ENCODE peak calls at places on chromosomes 3 and 15, in nine cellular contexts. Y is heart right ventricle, R is PC-3, B is progenitor cell of endocrine pancreas, O is AG04450, A is adrenal gland, M is tibial nerve, G is fibroblast of pulmonary artery, K is IMR-90. J is an unnamed sample.

GRCh38 chr3:72818092-72818721 is 30.0 kb downstream of the SHQ1 start:
- DNase-seq in A (no peak), O (no peak), K (peak), Y (no peak), M (peak), R (peak), B (no peak), G (peak), J (no peak)

GRCh38 chr3:69182588-69183299 is 60.3 kb upstream of the LMOD3 start:
- DNase-seq in K (peak), R (no peak), G (peak), B (no peak), A (no peak), M (no peak), O (peak), Y (no peak), J (no peak)

GRCh38 chr15:28026221-28026620 is 72.9 kb downstream of the OCA2 start:
- DNase-seq in B (no peak), A (no peak), R (no peak), G (no peak), O (no peak), M (no peak), Y (no peak), K (no peak), J (no peak)

GRCh38 chr3:189132125-189132744 is 39.5 kb upstream of the TPRG1 start:
- DNase-seq in R (peak), Y (peak), O (peak), A (peak), G (peak), B (no peak), K (peak), M (peak), J (peak)

GRCh38 chr15:42727740-42728355 is 9.1 kb downstream of the CDAN1 start:
- DNase-seq in B (no peak), O (no peak), Y (no peak), K (no peak), R (no peak), M (no peak), A (no peak), G (no peak), J (no peak)

GRCh38 chr3:157755254-157755653 is 252.0 kb upstream of the VEPH1 start:
- DNase-seq in M (no peak), K (no peak), G (peak), Y (no peak), O (no peak), A (no peak), R (peak), B (no peak), J (no peak)

GRCh38 chr3:51311055-51311454 is 74.0 kb upstream of the MANF start:
- DNase-seq in K (peak), M (no peak), A (no peak), O (peak), R (peak), Y (no peak), B (no peak), G (peak), J (no peak)

GRCh38 chr3:46934508-46935167 is 41.9 kb downstream of the CCDC12 start:
- DNase-seq in G (peak), R (peak), K (no peak), A (peak), M (no peak), B (no peak), O (no peak), Y (peak), J (no peak)

GRCh38 chr3:156948402-156949210 is 122.5 kb downstream of the LEKR1 start:
- DNase-seq in O (no peak), Y (no peak), K (no peak), G (no peak), A (no peak), M (no peak), B (no peak), R (no peak), J (no peak)

GRCh38 chr3:55322649-55323048 is 164.5 kb downstream of the WNT5A start:
- DNase-seq in Y (no peak), A (no peak), R (no peak), M (no peak), B (no peak), O (no peak), G (no peak), K (no peak), J (no peak)

GRCh38 chr15:79209690-79210089 is 72.8 kb upstream of the ANKRD34C start:
- DNase-seq in Y (no peak), B (peak), K (no peak), R (no peak), M (no peak), G (no peak), A (no peak), O (no peak), J (no peak)

GRCh38 chr3:195467641-195468390 is 25.0 kb upstream of the ACAP2 start:
- DNase-seq in B (no peak), A (no peak), Y (no peak), R (no peak), O (no peak), M (no peak), G (peak), K (peak), J (no peak)

GRCh38 chr3:195133462-195133861 is 137.5 kb downstream of the XXYLT1 start:
- DNase-seq in A (no peak), O (peak), Y (no peak), B (no peak), M (no peak), K (peak), G (peak), R (no peak), J (no peak)

GRCh38 chr15:34038023-34038403 is 991 bp downstream of the AVEN start:
- DNase-seq in M (peak), A (no peak), B (no peak), K (no peak), G (no peak), O (no peak), R (no peak), Y (no peak), J (no peak)

GRCh38 chr15:74667973-74668372 is 27.9 kb downstream of the EDC3 start:
- DNase-seq in G (no peak), O (no peak), M (no peak), B (no peak), K (no peak), A (no peak), Y (no peak), R (no peak), J (no peak)

GRCh38 chr15:66753687-66754377 is 51.8 kb downstream of the SMAD6 start:
- DNase-seq in B (no peak), A (no peak), K (no peak), G (no peak), Y (no peak), O (no peak), M (no peak), R (no peak), J (no peak)

GRCh38 chr15:70902105-70902504 is 9.5 kb downstream of the LRRC49 start:
- DNase-seq in K (peak), Y (no peak), B (no peak), O (peak), R (peak), A (no peak), G (peak), M (no peak), J (no peak)

GRCh38 chr3:184796551-184796950 is 15.4 kb upstream of the VPS8 start:
- DNase-seq in K (no peak), M (no peak), B (no peak), O (no peak), G (no peak), Y (no peak), R (no peak), A (no peak), J (no peak)

GRCh38 chr3:62737449-62737848 is 137.8 kb downstream of the CADPS start:
- DNase-seq in B (no peak), O (no peak), R (no peak), G (no peak), Y (no peak), A (no peak), M (no peak), K (no peak), J (no peak)

GRCh38 chr3:37745921-37746320 is 115.8 kb upstream of the CTDSPL start:
- DNase-seq in M (no peak), O (no peak), A (no peak), G (no peak), K (no peak), B (no peak), R (no peak), Y (no peak), J (no peak)

GRCh38 chr3:49869525-49870126 is at the start of gene CAMKV:
- DNase-seq in Y (no peak), R (no peak), A (no peak), O (no peak), G (no peak), M (no peak), K (no peak), B (no peak), J (no peak)

GRCh38 chr3:71064976-71065763 is 518.4 kb downstream of the FOXP1 start:
- DNase-seq in Y (peak), R (peak), G (peak), A (peak), M (peak), O (no peak), B (peak), K (peak), J (no peak)

DNA sequence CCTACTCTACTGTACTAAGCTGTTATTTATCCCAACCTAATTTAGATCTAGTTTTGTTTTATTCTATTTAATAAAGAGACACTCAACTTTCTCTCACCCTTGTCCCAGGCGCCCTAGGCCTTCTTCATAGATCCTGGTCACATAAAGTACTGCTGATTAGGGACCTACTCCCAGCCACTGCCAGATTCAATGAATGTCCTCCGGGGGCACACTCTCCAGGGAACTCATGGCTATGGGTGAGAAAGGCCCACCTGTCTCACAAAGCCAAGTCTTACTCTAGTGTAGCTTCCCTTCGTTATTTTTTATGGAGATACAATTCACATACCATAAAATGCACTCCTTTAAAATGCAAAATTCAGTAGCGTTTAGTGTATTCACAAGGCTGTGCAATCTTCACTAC is 87.9 kb downstream of the ADCY5 start:
- DNase-seq in R (no peak), O (no peak), G (no peak), M (no peak), K (no peak), Y (no peak), A (no peak), B (no peak), J (no peak)
- TF ChIP-seq CTCF in R (peak), O (peak), G (no peak), M (no peak), K (no peak), Y (no peak), A (no peak), B (peak), J (no peak)

DNA sequence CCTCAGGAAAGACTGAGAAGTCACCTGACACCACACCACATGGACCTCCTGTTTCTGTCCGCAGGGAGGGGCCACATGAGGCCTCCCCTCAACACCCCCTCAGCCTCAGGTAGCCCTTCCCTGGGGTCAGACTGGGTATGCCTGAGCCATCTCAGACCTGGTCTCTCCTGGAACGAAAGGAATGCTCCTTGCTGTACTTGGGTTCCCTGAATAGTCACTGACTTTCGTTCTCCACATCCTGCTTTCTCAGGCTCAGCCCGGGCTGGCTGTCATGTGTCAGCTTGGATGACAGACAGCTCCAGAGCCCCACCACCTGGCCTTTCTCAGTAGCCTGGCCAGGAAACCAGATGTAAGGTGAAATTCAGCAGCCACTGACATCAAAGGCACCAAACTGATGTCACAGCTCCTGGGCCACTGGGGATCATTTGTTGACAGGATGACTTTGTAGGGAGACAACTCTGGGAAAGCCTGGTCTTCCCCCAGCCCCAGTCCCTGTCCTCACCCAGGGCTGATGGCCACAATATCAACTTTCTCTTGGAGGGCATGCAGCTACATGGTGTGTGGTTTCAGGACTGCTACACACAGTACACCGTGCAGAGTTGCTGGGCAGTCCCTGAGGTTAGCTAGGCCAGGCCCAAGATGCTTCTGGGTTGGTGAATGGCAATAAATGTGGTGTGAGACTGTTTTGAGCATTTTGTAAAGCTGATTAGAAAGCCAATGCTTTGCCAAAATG is 141.4 kb upstream of the MRPS22 start:
- DNase-seq in B (no peak), O (no peak), A (no peak), R (peak), G (no peak), M (no peak), K (no peak), Y (peak), J (no peak)
- TF ChIP-seq CTCF in B (no peak), O (no peak), A (no peak), R (peak), G (no peak), M (no peak), K (no peak), Y (no peak), J (no peak)

GRCh38 chr3:45048244-45048643 is 22.1 kb downstream of the CLEC3B start:
- DNase-seq in A (no peak), M (no peak), Y (no peak), G (no peak), K (peak), B (no peak), R (no peak), O (no peak), J (no peak)

GRCh38 chr3:45041666-45042065 is 15.6 kb downstream of the CLEC3B start:
- DNase-seq in K (no peak), B (no peak), A (no peak), R (no peak), Y (no peak), G (no peak), O (no peak), M (no peak), J (no peak)

GRCh38 chr3:45042162-45042561 is 16.1 kb downstream of the CLEC3B start:
- DNase-seq in R (no peak), A (no peak), M (no peak), Y (no peak), G (no peak), O (no peak), K (no peak), B (no peak), J (no peak)

GRCh38 chr3:45038096-45038455 is 12.0 kb downstream of the CLEC3B start:
- DNase-seq in O (no peak), A (no peak), R (no peak), Y (no peak), M (no peak), K (no peak), G (no peak), B (no peak), J (no peak)

GRCh38 chr3:45043715-45044299 is 17.7 kb downstream of the CLEC3B start:
- DNase-seq in M (no peak), K (peak), R (peak), A (no peak), Y (no peak), O (peak), G (peak), B (no peak), J (no peak)
- TF ChIP-seq CTCF in M (no peak), K (peak), R (peak), A (no peak), Y (no peak), O (peak), G (peak), B (no peak), J (no peak)

GRCh38 chr3:186160691-186161243 is 51.9 kb upstream of the ETV5 start:
- DNase-seq in A (no peak), B (no peak), Y (no peak), R (no peak), M (no peak), O (no peak), K (no peak), G (peak), J (no peak)

GRCh38 chr3:186164696-186165095 is 55.8 kb upstream of the ETV5 start:
- DNase-seq in A (no peak), O (no peak), M (no peak), B (no peak), G (no peak), R (no peak), Y (no peak), K (no peak), J (no peak)

GRCh38 chr3:186165331-186165730 is 56.4 kb upstream of the ETV5 start:
- DNase-seq in Y (no peak), G (no peak), M (no peak), B (no peak), A (no peak), R (no peak), O (no peak), K (no peak), J (no peak)

GRCh38 chr3:186166036-186166435 is 57.1 kb upstream of the ETV5 start:
- DNase-seq in R (no peak), A (no peak), O (no peak), B (no peak), M (no peak), G (no peak), K (no peak), Y (no peak), J (no peak)

DNA sequence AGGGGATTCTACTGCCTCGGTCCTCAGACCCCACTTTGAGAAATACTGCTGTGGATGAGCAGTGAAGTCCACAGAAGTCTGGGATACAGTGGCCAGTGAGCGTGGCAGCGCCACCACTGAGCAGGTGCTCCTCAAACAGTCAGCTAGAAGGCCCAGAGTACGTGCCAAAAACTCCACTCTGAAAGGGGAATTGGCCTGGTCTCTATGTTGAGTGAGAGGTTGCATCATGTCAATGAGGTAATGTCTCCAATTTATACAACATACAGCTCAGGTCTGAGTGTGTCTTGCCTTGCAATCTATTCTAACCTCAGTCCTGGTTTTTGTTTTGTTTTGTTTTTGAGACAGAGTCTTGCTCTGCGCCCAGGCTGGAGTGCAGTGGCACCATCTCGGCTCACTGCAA is 53.3 kb upstream of the ETV5 start:
- DNase-seq in M (peak), K (no peak), R (no peak), B (no peak), O (no peak), G (no peak), Y (peak), A (no peak), J (peak)
- TF ChIP-seq CTCF in M (no peak), K (no peak), R (no peak), B (no peak), O (no peak), G (no peak), Y (no peak), A (no peak), J (no peak)

GRCh38 chr3:18888370-18888769 is 259.9 kb upstream of the KCNH8 start:
- DNase-seq in G (no peak), B (no peak), M (no peak), O (no peak), Y (no peak), K (no peak), A (no peak), R (peak), J (no peak)
- TF ChIP-seq CTCF in G (no peak), B (peak), M (no peak), O (no peak), Y (no peak), K (no peak), A (no peak), R (peak), J (no peak)

GRCh38 chr3:48446425-48447193 is at the start of gene ATRIP:
- DNase-seq in K (peak), A (peak), B (peak), Y (peak), M (peak), O (no peak), G (peak), R (peak), J (peak)
- TF ChIP-seq CTCF in K (no peak), A (no peak), B (no peak), Y (no peak), M (peak), O (no peak), G (no peak), R (no peak), J (no peak)

GRCh38 chr3:42864321-42864950 is 11.2 kb downstream of the CYP8B1 start:
- DNase-seq in Y (no peak), A (no peak), M (no peak), B (no peak), K (no peak), G (no peak), R (no peak), O (no peak), J (no peak)

GRCh38 chr3:42868841-42869240 is 6.8 kb downstream of the CYP8B1 start:
- DNase-seq in R (no peak), A (no peak), Y (no peak), K (no peak), M (no peak), G (no peak), B (no peak), O (no peak), J (no peak)

GRCh38 chr3:42867138-42867537 is 8.5 kb downstream of the CYP8B1 start:
- DNase-seq in K (no peak), O (no peak), B (no peak), R (no peak), Y (no peak), G (no peak), A (no peak), M (no peak), J (no peak)

DNA sequence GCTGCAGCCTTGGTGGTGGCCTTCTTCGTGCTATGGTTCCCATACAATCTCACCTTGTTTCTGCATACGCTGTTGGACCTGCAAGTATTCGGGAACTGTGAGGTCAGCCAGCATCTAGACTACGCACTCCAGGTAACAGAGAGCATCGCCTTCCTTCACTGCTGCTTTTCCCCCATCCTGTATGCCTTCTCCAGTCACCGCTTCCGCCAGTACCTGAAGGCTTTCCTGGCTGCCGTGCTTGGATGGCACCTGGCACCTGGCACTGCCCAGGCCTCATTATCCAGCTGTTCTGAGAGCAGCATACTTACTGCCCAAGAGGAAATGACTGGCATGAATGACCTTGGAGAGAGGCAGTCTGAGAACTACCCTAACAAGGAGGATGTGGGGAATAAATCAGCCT is 10.4 kb downstream of the CYP8B1 start:
- DNase-seq in Y (no peak), B (no peak), O (no peak), A (no peak), R (no peak), G (no peak), K (no peak), M (no peak), J (no peak)
- TF ChIP-seq CTCF in Y (no peak), B (no peak), O (no peak), A (no peak), R (no peak), G (no peak), K (no peak), M (no peak), J (no peak)

GRCh38 chr3:18902081-18902793 is 246.1 kb upstream of the KCNH8 start:
- DNase-seq in B (no peak), M (no peak), Y (no peak), A (no peak), O (no peak), G (no peak), K (no peak), R (no peak), J (no peak)

GRCh38 chr3:18900994-18901393 is 247.3 kb upstream of the KCNH8 start:
- DNase-seq in R (no peak), G (no peak), O (no peak), A (no peak), K (no peak), M (no peak), B (no peak), Y (no peak), J (no peak)

DNA sequence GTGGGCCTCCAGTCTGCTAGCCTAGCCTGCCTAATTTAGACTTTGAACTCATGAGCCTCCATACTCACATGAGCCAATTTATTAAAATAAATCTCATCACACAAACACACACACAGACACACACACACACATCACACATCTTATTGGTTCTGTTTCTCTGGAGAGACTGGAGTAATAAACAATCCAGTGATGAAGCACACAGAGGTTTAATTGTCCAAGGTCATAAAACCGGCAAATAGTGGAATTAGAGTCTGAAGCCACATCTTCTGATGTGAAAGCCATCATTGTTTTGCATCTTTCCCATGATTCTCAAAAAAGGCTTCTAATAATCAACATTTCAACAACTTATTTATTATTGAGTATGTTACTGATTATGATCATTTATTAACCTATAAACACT is 249.4 kb upstream of the KCNH8 start:
- DNase-seq in A (no peak), B (no peak), O (no peak), M (no peak), G (no peak), R (no peak), Y (no peak), K (no peak), J (no peak)
- TF ChIP-seq CTCF in A (no peak), B (no peak), O (no peak), M (no peak), G (no peak), R (no peak), Y (no peak), K (no peak), J (no peak)

GRCh38 chr15:95922431-95922830 is 408.1 kb upstream of the NR2F2 start:
- DNase-seq in M (no peak), O (no peak), B (no peak), G (no peak), Y (no peak), R (peak), K (no peak), A (no peak), J (no peak)
- TF ChIP-seq CTCF in M (no peak), O (no peak), B (no peak), G (no peak), Y (no peak), R (peak), K (no peak), A (no peak), J (no peak)